ENCODE peak calls at places on chromosomes 1 and 21, in five cellular contexts. W is HFFc6, T is neural crest cell, R is AG09309, J is fibroblast of lung. D is an unnamed sample.
A peak's percentile ranks its signal among the peaks of the same experiment; 100 is the strongest.

GRCh38 chr1:74571875-74572274 is 59.5 kb upstream of the LRRC53 start:
- DNase-seq in W (no peak), T (no peak), R (no peak), J (no peak), D (no peak)

GRCh38 chr1:33050221-33051076 is 13.8 kb upstream of the AK2 start:
- DNase-seq in W (peak; percentile 91), T (no peak), R (peak; percentile 91), J (peak; percentile 88), D (no peak)

GRCh38 chr21:37451446-37451845 is 84.9 kb downstream of the DYRK1A start:
- DNase-seq in W (no peak), T (no peak), R (no peak), J (no peak), D (no peak)

GRCh38 chr1:172531846-172532699 is 877 bp upstream of the SUCO start:
- DNase-seq in W (peak; percentile 98), T (peak; percentile 75), R (peak; percentile 98), J (peak; percentile 99), D (peak; percentile 88)

GRCh38 chr1:78586572-78586971 is 33.7 kb upstream of the IFI44L start:
- DNase-seq in W (peak; percentile 43), T (no peak), R (no peak), J (peak; percentile 84), D (no peak)

GRCh38 chr1:19878637-19878985 is 3.6 kb upstream of the OTUD3 start:
- DNase-seq in W (no peak), T (no peak), R (no peak), J (no peak), D (no peak)

GRCh38 chr1:176866011-176866410 is 298.5 kb downstream of the ASTN1 start:
- DNase-seq in W (no peak), T (no peak), R (no peak), J (peak; percentile 50), D (no peak)

GRCh38 chr1:246447501-246447900 is 59.6 kb downstream of the SMYD3 start:
- DNase-seq in W (no peak), T (no peak), R (no peak), J (peak; percentile 19), D (no peak)

GRCh38 chr21:43969115-43969444 is 43.0 kb upstream of the TRAPPC10 start:
- DNase-seq in W (no peak), T (no peak), R (no peak), J (no peak), D (no peak)

GRCh38 chr1:96236156-96236739 is 485.3 kb upstream of the PTBP2 start:
- DNase-seq in W (peak; percentile 55), T (peak; percentile 43), R (no peak), J (peak; percentile 56), D (peak; percentile 17)

GRCh38 chr1:224852901-224853568 is 76.4 kb upstream of the DNAH14 start:
- DNase-seq in W (peak; percentile 37), T (no peak), R (peak; percentile 33), J (peak; percentile 63), D (peak; percentile 26)

GRCh38 chr1:42454409-42454808 is 1.4 kb downstream of the ZMYND12 start:
- DNase-seq in W (no peak), T (no peak), R (no peak), J (no peak), D (no peak)

GRCh38 chr1:12172042-12172851 is 5.5 kb downstream of the TNFRSF1B start:
- DNase-seq in W (no peak), T (no peak), R (no peak), J (no peak), D (no peak)

GRCh38 chr1:190147616-190148015 is 330.0 kb downstream of the BRINP3 start:
- DNase-seq in W (no peak), T (no peak), R (no peak), J (no peak), D (no peak)

GRCh38 chr1:44730741-44731512 is at the start of gene RNU5D-1:
- DNase-seq in W (peak; percentile 98), T (peak; percentile 93), R (peak; percentile 92), J (peak; percentile 98), D (peak; percentile 90)

GRCh38 chr21:29029524-29029923 is 5.1 kb downstream of the USP16 start:
- DNase-seq in W (no peak), T (no peak), R (no peak), J (no peak), D (no peak)

GRCh38 chr21:29025328-29025713 is 853 bp downstream of the USP16 start:
- DNase-seq in W (peak; percentile 38), T (no peak), R (no peak), J (peak; percentile 26), D (no peak)

GRCh38 chr21:29022141-29022540 is 2.3 kb upstream of the USP16 start:
- DNase-seq in W (no peak), T (no peak), R (no peak), J (no peak), D (no peak)

GRCh38 chr21:29024474-29025327 is at the start of gene USP16:
- DNase-seq in W (peak; percentile 100), T (peak; percentile 92), R (peak; percentile 99), J (peak; percentile 100), D (peak; percentile 94)
- TF ChIP-seq CTCF in W (peak; percentile 42), T (no peak), R (peak; percentile 21), J (no peak), D (no peak)

DNA sequence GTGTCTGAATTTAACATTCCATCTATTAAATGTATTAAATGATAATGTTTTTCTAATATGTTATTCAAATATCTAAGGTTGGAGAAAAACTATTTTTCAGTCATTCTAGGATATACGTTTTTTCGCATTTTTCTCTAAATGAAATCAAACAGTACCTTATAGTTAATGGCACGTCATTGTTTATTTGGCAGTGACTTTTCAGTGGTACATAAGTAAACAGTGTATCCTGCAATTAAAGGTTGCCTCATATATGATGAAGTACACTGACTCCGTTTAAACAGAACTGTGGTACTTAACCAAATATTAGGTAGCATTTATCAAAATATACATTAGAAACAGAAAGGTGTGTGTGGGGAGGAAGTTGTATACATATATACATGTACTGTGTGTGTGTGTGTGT is 79.2 kb downstream of the EPS15 start:
- DNase-seq in W (no peak), T (no peak), R (no peak), J (no peak), D (no peak)
- TF ChIP-seq CTCF in W (no peak), T (no peak), R (no peak), J (no peak), D (no peak)

GRCh38 chr1:117161887-117162286 is 40.3 kb upstream of the TRIM45 start:
- DNase-seq in W (no peak), T (no peak), R (no peak), J (no peak), D (no peak)
- TF ChIP-seq CTCF in W (no peak), T (no peak), R (no peak), J (no peak), D (no peak)

DNA sequence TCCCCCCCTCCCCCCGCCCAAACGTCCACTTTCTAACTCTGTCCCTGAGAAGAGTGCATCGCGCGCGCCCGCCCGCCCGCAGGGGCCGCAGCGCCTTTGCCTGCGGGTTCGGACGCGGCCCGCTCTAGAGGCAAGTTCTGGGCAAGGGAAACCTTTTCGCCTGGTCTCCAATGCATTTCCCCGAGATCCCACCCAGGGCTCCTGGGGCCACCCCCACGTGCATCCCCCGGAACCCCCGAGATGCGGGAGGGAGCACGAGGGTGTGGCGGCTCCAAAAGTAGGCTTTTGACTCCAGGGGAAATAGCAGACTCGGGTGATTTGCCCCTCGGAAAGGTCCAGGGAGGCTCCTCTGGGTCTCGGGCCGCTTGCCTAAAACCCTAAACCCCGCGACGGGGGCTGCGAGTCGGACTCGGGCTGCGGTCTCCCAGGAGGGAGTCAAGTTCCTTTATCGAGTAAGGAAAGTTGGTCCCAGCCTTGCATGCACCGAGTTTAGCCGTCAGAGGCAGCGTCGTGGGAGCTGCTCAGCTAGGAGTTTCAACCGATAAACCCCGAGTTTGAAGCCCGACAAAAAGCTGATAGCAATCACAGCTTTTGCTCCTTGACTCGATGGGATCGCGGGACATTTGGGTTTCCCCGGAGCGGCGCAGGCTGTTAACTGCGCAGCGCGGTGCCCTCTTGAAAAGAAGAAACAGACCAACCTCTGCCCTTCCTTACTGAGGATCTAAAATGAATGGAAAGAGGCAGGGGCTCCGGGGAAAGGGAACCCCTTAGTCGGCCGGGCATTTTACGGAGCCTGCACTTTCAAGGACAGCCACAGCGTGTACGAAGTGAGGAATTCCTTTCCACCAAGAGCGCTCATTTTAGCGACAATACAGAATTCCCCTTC is 158.1 kb downstream of the RUNX1 start:
- DNase-seq in W (no peak), T (peak; percentile 16), R (no peak), J (peak; percentile 61), D (no peak)
- TF ChIP-seq CTCF in W (no peak), T (peak; percentile 29), R (peak; percentile 11), J (peak; percentile 5), D (no peak)

DNA sequence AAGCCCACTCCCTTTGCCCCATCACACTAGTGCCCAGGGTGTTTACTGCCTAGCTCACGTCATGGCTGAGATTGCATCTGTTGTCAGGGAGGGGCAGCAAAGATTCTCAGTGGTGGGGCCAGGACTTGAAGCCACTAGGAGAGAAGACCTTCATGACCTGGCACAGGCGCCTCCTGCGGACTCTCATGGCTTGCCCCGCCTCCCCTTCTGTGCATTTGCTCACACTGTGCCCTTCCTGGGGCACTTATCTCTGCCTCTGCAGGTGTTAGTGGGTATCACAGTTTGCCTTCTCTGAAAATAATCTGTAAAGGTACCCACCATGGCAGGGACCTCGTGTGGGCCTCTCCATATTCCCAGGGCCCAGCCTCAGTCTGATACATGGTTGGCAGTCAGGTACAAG is 20.1 kb downstream of the PTPRU start:
- DNase-seq in W (no peak), T (no peak), R (no peak), J (no peak), D (no peak)
- TF ChIP-seq CTCF in W (peak; percentile 21), T (peak; percentile 29), R (no peak), J (no peak), D (no peak)

GRCh38 chr1:77416692-77417450 is 135.1 kb downstream of the AK5 start:
- DNase-seq in W (no peak), T (no peak), R (no peak), J (no peak), D (no peak)
- TF ChIP-seq CTCF in W (peak; percentile 78), T (peak; percentile 50), R (peak; percentile 33), J (peak; percentile 49), D (no peak)

GRCh38 chr1:110766336-110766647 is 91.6 kb upstream of the KCNA3 start:
- DNase-seq in W (no peak), T (no peak), R (no peak), J (no peak), D (no peak)
- TF ChIP-seq CTCF in W (peak; percentile 39), T (no peak), R (no peak), J (no peak), D (no peak)

D was measured in GM20000.